ENCODE peak calls at places on chromosomes 13 and 19, in seven cellular contexts. C is NCI-H510A, G is NCI-H2029, R is psoas muscle, Y is IMR-90, B is progenitor cell of endocrine pancreas, H is ACHN. E is an unnamed sample.

GRCh38 chr13:63948045-63948444 is 2532.4 kb upstream of the PCDH20 start:
- DNase-seq in C (no peak), H (no peak), R (no peak), B (no peak), Y (peak), G (no peak), E (no peak)

GRCh38 chr13:20263393-20264044 is 31.4 kb upstream of the GJB6 start:
- DNase-seq in C (no peak), G (no peak), R (no peak), Y (no peak), B (no peak), H (no peak), E (no peak)

GRCh38 chr13:34064456-34065205 is 246.7 kb downstream of the RFC3 start:
- DNase-seq in R (no peak), B (no peak), H (no peak), C (no peak), G (no peak), Y (no peak), E (no peak)

GRCh38 chr13:113804017-113804702 is 45.1 kb downstream of the TMEM255B start:
- DNase-seq in H (peak), Y (no peak), B (no peak), R (peak), G (no peak), C (no peak), E (no peak)

GRCh38 chr19:11375143-11375948 is 880 bp downstream of the SWSAP1 start:
- DNase-seq in B (no peak), H (peak), Y (no peak), C (peak), G (peak), R (peak), E (peak)

GRCh38 chr19:574658-575526 is 2.5 kb downstream of the BSG start:
- DNase-seq in Y (peak), H (no peak), G (no peak), C (no peak), R (no peak), B (no peak), E (peak)

GRCh38 chr13:26629260-26629659 is 71.8 kb downstream of the WASF3 start:
- DNase-seq in G (no peak), R (peak), C (no peak), B (no peak), H (no peak), Y (no peak), E (no peak)

GRCh38 chr13:97743946-97744345 is 209.5 kb upstream of the IPO5 start:
- DNase-seq in H (no peak), Y (no peak), C (no peak), B (no peak), R (no peak), G (no peak), E (no peak)

GRCh38 chr13:102983496-102983895 is 82.7 kb downstream of the SLC10A2 start:
- DNase-seq in G (no peak), C (no peak), H (peak), Y (no peak), R (no peak), B (no peak), E (no peak)

GRCh38 chr19:33146209-33146608 is 14.3 kb downstream of the WDR88 start:
- DNase-seq in H (no peak), B (no peak), C (no peak), Y (no peak), G (no peak), R (no peak), E (no peak)

GRCh38 chr13:97068146-97068545 is 73.9 kb upstream of the OXGR1 start:
- DNase-seq in R (no peak), B (no peak), H (no peak), G (peak), Y (peak), C (peak), E (no peak)

GRCh38 chr19:3238066-3238561 is 13.7 kb downstream of the CELF5 start:
- DNase-seq in B (no peak), G (no peak), Y (no peak), H (no peak), R (no peak), C (no peak), E (no peak)

GRCh38 chr19:42634409-42635232 is 39.9 kb upstream of the CEACAM8 start:
- DNase-seq in C (no peak), H (peak), R (no peak), Y (peak), B (no peak), G (peak), E (no peak)

GRCh38 chr19:3551808-3552095 is 5.6 kb downstream of the MFSD12 start:
- DNase-seq in Y (no peak), C (no peak), H (no peak), R (no peak), B (no peak), G (no peak), E (no peak)

GRCh38 chr13:59531571-59532091 is 632.1 kb downstream of the DIAPH3 start:
- DNase-seq in Y (peak), G (no peak), C (peak), H (peak), B (no peak), R (peak), E (peak)

GRCh38 chr19:52691215-52691610 is 43.6 kb downstream of the ZNF611 start:
- DNase-seq in G (no peak), R (no peak), Y (no peak), H (no peak), B (no peak), C (no peak), E (no peak)

GRCh38 chr13:87777395-87777794 is 106.2 kb downstream of the SLITRK5 start:
- DNase-seq in C (no peak), R (no peak), H (peak), Y (no peak), B (no peak), G (no peak), E (no peak)

GRCh38 chr13:79936368-79937136 is 404.4 kb downstream of the SPRY2 start:
- DNase-seq in G (no peak), R (no peak), H (peak), B (no peak), Y (peak), C (no peak), E (no peak)

GRCh38 chr13:38228322-38228721 is 121.3 kb upstream of the UFM1 start:
- DNase-seq in H (no peak), B (no peak), G (no peak), R (no peak), Y (no peak), C (no peak), E (no peak)

GRCh38 chr13:98214008-98214643 is 37.1 kb upstream of the RNF113B start:
- DNase-seq in C (no peak), R (peak), H (no peak), G (no peak), Y (peak), B (no peak), E (no peak)

GRCh38 chr13:102729560-102730275 is 34.9 kb upstream of the METTL21C start:
- DNase-seq in B (no peak), Y (peak), R (no peak), G (peak), C (no peak), H (peak), E (no peak)

GRCh38 chr13:23458972-23459371 is 25.5 kb upstream of the SACS start:
- DNase-seq in Y (no peak), R (no peak), C (no peak), G (no peak), H (no peak), B (no peak), E (no peak)

GRCh38 chr13:112057736-112058518 is 9.0 kb upstream of the SOX1 start:
- DNase-seq in R (no peak), H (no peak), C (peak), G (peak), Y (no peak), B (peak), E (no peak)

GRCh38 chr13:27182844-27183497 is 11.4 kb upstream of the USP12 start:
- DNase-seq in C (no peak), Y (peak), H (peak), G (no peak), R (peak), B (no peak), E (peak)

GRCh38 chr19:23882493-23882892 is 32.2 kb upstream of the ZNF726 start:
- DNase-seq in Y (no peak), B (no peak), R (no peak), H (no peak), G (peak), C (no peak), E (no peak)

GRCh38 chr13:98577823-98578285 is 947 bp upstream of the STK24 start:
- DNase-seq in Y (no peak), R (peak), C (no peak), G (no peak), H (no peak), B (no peak), E (no peak)

GRCh38 chr13:111468037-111468959 is 147.9 kb downstream of the TEX29 start:
- DNase-seq in H (no peak), Y (no peak), C (no peak), B (no peak), G (no peak), R (no peak), E (no peak)

GRCh38 chr19:44807652-44808462 is 1.0 kb upstream of the BCAM start:
- DNase-seq in R (no peak), B (peak), Y (peak), H (peak), G (no peak), C (peak), E (no peak)

GRCh38 chr13:104984296-104984818 is 1551.1 kb downstream of the EFNB2 start:
- DNase-seq in R (no peak), H (no peak), C (no peak), G (no peak), Y (peak), B (no peak), E (no peak)

GRCh38 chr19:56159009-56159501 is 16.8 kb upstream of the GALP start:
- DNase-seq in C (no peak), Y (no peak), H (no peak), B (no peak), R (no peak), G (no peak), E (no peak)

GRCh38 chr13:29125934-29126424 is 305.8 kb downstream of the MTUS2 start:
- DNase-seq in Y (no peak), B (no peak), C (no peak), R (no peak), H (no peak), G (no peak), E (no peak)

GRCh38 chr19:18698321-18699167 is 15.1 kb downstream of the CRTC1 start:
- DNase-seq in H (no peak), R (no peak), B (no peak), C (no peak), G (peak), Y (no peak), E (no peak)

GRCh38 chr19:44746616-44746945 is 1.9 kb upstream of the BCL3 start:
- DNase-seq in H (no peak), C (no peak), R (no peak), Y (no peak), B (no peak), G (no peak), E (no peak)

GRCh38 chr19:40700083-40700482 is 9.6 kb upstream of the NUMBL start:
- DNase-seq in B (no peak), G (no peak), R (no peak), Y (no peak), C (no peak), H (no peak), E (no peak)

GRCh38 chr19:53521373-53522202 is 16.4 kb upstream of the ZNF331 start:
- DNase-seq in H (no peak), B (no peak), C (no peak), R (peak), Y (no peak), G (no peak), E (no peak)

GRCh38 chr19:5959260-5960004 is 18.5 kb downstream of the RANBP3 start:
- DNase-seq in B (no peak), G (no peak), R (no peak), Y (no peak), H (no peak), C (no peak), E (no peak)

GRCh38 chr13:81017525-81018152 is 676.7 kb upstream of the SPRY2 start:
- DNase-seq in R (no peak), Y (peak), C (no peak), G (no peak), B (no peak), H (peak), E (no peak)

E was measured in cardiac septum.